ENCODE peak calls at places on chromosomes 4 and X, in seven cellular contexts. Z, S, G, N, D, Y and I are unnamed samples. For H3K4me1, the result is how much of the 10 kb centered on the place peaks cover.

GRCh38 chr4:165385124-165385523 is 6.3 kb downstream of the CPE start:
- DNase-seq in Z (no peak), S (no peak), G (no peak), N (no peak), D (no peak), Y (no peak), I (no peak)

GRCh38 chrX:153061732-153062131 is 5.5 kb downstream of the PNMA3 start:
- DNase-seq in Z (no peak), S (no peak), G (no peak), N (no peak), D (peak), Y (no peak), I (no peak)

GRCh38 chr4:186931519-186931918 is 207.9 kb upstream of the FAT1 start:
- DNase-seq in Z (no peak), S (no peak), G (no peak), N (no peak), D (peak), Y (no peak), I (no peak)

GRCh38 chr4:137640156-137640837 is 108.0 kb upstream of the PCDH18 start:
- DNase-seq in Z (no peak), S (no peak), G (no peak), N (no peak), D (no peak), Y (no peak), I (no peak)

GRCh38 chrX:128759745-128760144 is 707.5 kb upstream of the ACTRT1 start:
- DNase-seq in Z (no peak), S (no peak), G (no peak), N (no peak), D (no peak), Y (no peak), I (no peak)

GRCh38 chr4:7075962-7076693 is 8.3 kb upstream of the GRPEL1 start:
- DNase-seq in Z (no peak), S (no peak), G (no peak), N (no peak), D (no peak), Y (no peak), I (no peak)

GRCh38 chr4:997375-998071 is 4.3 kb upstream of the SLC26A1 start:
- DNase-seq in Z (no peak), S (peak), G (no peak), N (no peak), D (no peak), Y (no peak), I (peak)

GRCh38 chr4:183402771-183403170 is 41.7 kb upstream of the CDKN2AIP start:
- DNase-seq in Z (no peak), S (no peak), G (no peak), N (no peak), D (no peak), Y (no peak), I (no peak)

GRCh38 chrX:154378059-154378798 is 866 bp upstream of the EMD start:
- DNase-seq in Z (peak), S (peak), G (peak), N (no peak), D (peak), Y (no peak), I (no peak)

GRCh38 chr4:99300934-99301333 is 10.1 kb upstream of the ADH1A start:
- DNase-seq in Z (no peak), S (peak), G (peak), N (peak), D (peak), Y (peak), I (no peak)

GRCh38 chrX:54085666-54086065 is 41.4 kb upstream of the PHF8 start:
- DNase-seq in Z (no peak), S (no peak), G (no peak), N (no peak), D (no peak), Y (no peak), I (no peak)

GRCh38 chrX:50470103-50471031 is at the start of gene DGKK:
- DNase-seq in Z (no peak), S (peak), G (no peak), N (no peak), D (no peak), Y (no peak), I (peak)

GRCh38 chrX:9525511-9526248 is 60.8 kb downstream of the TBL1X start:
- DNase-seq in Z (no peak), S (no peak), G (no peak), N (no peak), D (peak), Y (no peak), I (peak)

GRCh38 chr4:7392438-7393374 is 42.0 kb downstream of the PSAPL1 start:
- DNase-seq in Z (peak), S (no peak), G (no peak), N (no peak), D (peak), Y (peak), I (peak)

GRCh38 chr4:88672987-88673386 is 24.6 kb downstream of the NAP1L5 start:
- DNase-seq in Z (no peak), S (no peak), G (no peak), N (no peak), D (peak), Y (no peak), I (peak)

DNA sequence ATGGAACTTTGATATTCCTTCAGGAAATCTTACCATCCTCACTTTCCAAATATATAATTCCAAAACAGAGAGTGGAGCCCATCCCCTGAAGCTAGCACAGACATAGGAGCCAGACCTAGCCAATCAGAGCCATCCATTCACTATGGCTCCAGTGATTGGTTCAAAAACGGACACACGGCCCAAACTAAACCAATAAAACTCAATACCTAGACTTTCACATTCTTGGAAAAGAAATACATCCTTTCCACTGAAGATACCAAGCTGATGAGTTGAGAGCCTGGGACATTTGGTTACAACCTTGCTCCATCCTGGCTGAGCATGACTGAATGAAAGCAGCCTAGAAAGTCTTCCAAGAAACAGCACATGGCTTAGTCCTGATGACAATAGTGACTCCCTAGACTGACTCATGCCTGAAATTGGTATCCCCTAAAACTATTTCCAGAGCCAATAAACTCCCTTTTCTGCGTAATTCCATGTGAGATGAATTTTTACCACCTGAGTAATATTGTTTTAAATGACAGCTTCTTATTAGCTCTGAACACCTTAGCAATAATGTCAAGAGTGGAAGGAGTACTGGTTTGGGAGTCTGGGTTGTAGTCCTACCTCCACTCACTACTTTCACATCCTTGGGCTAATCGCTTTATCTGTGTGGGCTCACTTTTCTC is 189.6 kb upstream of the LNX1 start:
- DNase-seq in Z (no peak), S (no peak), G (no peak), N (no peak), D (no peak), Y (no peak), I (no peak)
- H3K4me1 ChIP-seq in Z (under half), S (under half), G (under half), N (under half), D (under half), Y (under half), I (under half)

DNA sequence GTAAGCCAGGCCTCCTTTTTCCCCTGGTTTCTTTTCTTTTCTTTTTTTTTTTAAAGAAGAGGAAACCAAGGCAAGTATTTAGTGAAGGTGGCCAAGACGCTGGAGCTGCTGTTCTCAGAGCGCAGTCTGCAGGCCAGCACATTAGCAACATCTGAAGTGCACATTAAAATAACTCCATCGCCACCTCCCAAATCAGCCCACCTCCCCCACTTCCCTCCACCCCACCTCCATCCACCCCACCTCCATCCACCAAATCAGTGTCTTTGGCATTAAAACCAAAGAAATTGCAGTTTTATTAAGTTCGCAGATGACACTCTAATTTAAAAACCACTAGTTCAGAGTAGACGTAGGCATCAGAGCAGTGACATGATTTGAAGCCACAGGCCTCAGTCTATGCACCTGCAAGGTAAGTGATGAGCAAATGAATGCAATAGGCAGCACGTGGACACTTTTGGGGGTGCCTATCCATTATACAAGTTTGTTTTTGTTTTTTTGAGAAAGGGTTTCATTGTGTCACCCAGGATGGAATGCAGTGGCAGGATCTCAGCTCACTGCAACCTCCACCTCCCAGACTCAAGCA is 88.1 kb upstream of the TRIM2 start:
- DNase-seq in Z (no peak), S (no peak), G (no peak), N (no peak), D (no peak), Y (no peak), I (no peak)
- H3K4me1 ChIP-seq in Z (under half), S (under half), G (under half), N (under half), D (under half), Y (under half), I (under half)

GRCh38 chr4:105637409-105638258 is 70.9 kb downstream of the INTS12 start:
- DNase-seq in Z (no peak), S (peak), G (peak), N (peak), D (peak), Y (peak), I (peak)

GRCh38 chr4:105632599-105632998 is 75.9 kb downstream of the INTS12 start:
- DNase-seq in Z (no peak), S (no peak), G (no peak), N (no peak), D (no peak), Y (no peak), I (peak)

GRCh38 chr4:105631818-105632400 is 76.6 kb downstream of the INTS12 start:
- DNase-seq in Z (no peak), S (no peak), G (no peak), N (no peak), D (no peak), Y (no peak), I (no peak)

GRCh38 chr4:105633241-105633640 is 75.2 kb downstream of the INTS12 start:
- DNase-seq in Z (no peak), S (no peak), G (no peak), N (no peak), D (no peak), Y (no peak), I (no peak)

GRCh38 chr4:105634402-105634801 is 74.1 kb downstream of the INTS12 start:
- DNase-seq in Z (no peak), S (no peak), G (no peak), N (no peak), D (no peak), Y (no peak), I (no peak)
- H3K4me1 ChIP-seq in Z (under half), S (under half), G (under half), N (under half), D (under half), Y (under half), I (under half)

GRCh38 chr4:153154010-153154975 is 50.0 kb upstream of the TRIM2 start:
- DNase-seq in Z (peak), S (no peak), G (peak), N (no peak), D (peak), Y (no peak), I (no peak)

GRCh38 chr4:153159728-153160221 is 44.5 kb upstream of the TRIM2 start:
- DNase-seq in Z (no peak), S (no peak), G (no peak), N (no peak), D (peak), Y (no peak), I (no peak)

GRCh38 chr4:153153339-153153851 is 50.8 kb upstream of the TRIM2 start:
- DNase-seq in Z (peak), S (peak), G (peak), N (no peak), D (peak), Y (no peak), I (peak)

GRCh38 chr4:153159016-153159415 is 45.2 kb upstream of the TRIM2 start:
- DNase-seq in Z (no peak), S (no peak), G (no peak), N (no peak), D (no peak), Y (no peak), I (no peak)

GRCh38 chr4:153156263-153156662 is 48.0 kb upstream of the TRIM2 start:
- DNase-seq in Z (no peak), S (no peak), G (no peak), N (no peak), D (no peak), Y (no peak), I (peak)
- H3K4me1 ChIP-seq in Z (under half), S (under half), G (under half), N (under half), D (under half), Y (under half), I (under half)